ENCODE peak calls at places on chromosome 9, in nine cellular contexts. T, Y, I, W, H, C, P, K and V are unnamed samples. For H3K4me1, the result is how much of the 10 kb centered on the place peaks cover.

GRCh38 chr9:74951107-74951720 is 1.5 kb downstream of the C9orf40 start:
- DNase-seq in T (no peak), Y (no peak), I (no peak), W (no peak), H (no peak), C (no peak), P (no peak), K (no peak), V (no peak)

GRCh38 chr9:20040991-20041606 is 252.3 kb upstream of the SLC24A2 start:
- DNase-seq in T (no peak), Y (no peak), I (no peak), W (no peak), H (no peak), C (no peak), P (no peak), K (no peak), V (no peak)

GRCh38 chr9:99778308-99778707 is 43.4 kb upstream of the NR4A3 start:
- DNase-seq in T (no peak), Y (no peak), I (peak), W (no peak), H (no peak), C (no peak), P (no peak), K (no peak), V (no peak)

GRCh38 chr9:82538634-82539033 is 524.3 kb downstream of the RASEF start:
- DNase-seq in T (no peak), Y (no peak), I (no peak), W (no peak), H (no peak), C (no peak), P (no peak), K (no peak), V (no peak)

GRCh38 chr9:108801949-108802348 is 53.8 kb downstream of the ACTL7B start:
- DNase-seq in T (no peak), Y (no peak), I (no peak), W (no peak), H (no peak), C (no peak), P (no peak), K (no peak), V (no peak)

GRCh38 chr9:92265159-92265558 is 28.3 kb downstream of the IARS1 start:
- DNase-seq in T (no peak), Y (no peak), I (no peak), W (no peak), H (no peak), C (no peak), P (no peak), K (no peak), V (no peak)

GRCh38 chr9:100063185-100063584 is 35.6 kb downstream of the ERP44 start:
- DNase-seq in T (no peak), Y (no peak), I (no peak), W (no peak), H (no peak), C (no peak), P (no peak), K (no peak), V (no peak)

GRCh38 chr9:123775885-123776284 is 154.0 kb downstream of the DENND1A start:
- DNase-seq in T (no peak), Y (no peak), I (no peak), W (no peak), H (no peak), C (no peak), P (no peak), K (no peak), V (no peak)

GRCh38 chr9:127796899-127797370 is 5.7 kb upstream of the FPGS start:
- DNase-seq in T (no peak), Y (no peak), I (no peak), W (peak), H (no peak), C (no peak), P (no peak), K (no peak), V (no peak)

GRCh38 chr9:137406876-137407589 is 15.9 kb downstream of the EXD3 start:
- DNase-seq in T (peak), Y (peak), I (peak), W (peak), H (no peak), C (no peak), P (no peak), K (peak), V (no peak)

GRCh38 chr9:128215491-128216404 is 12.6 kb downstream of the DNM1 start:
- DNase-seq in T (no peak), Y (no peak), I (peak), W (no peak), H (peak), C (peak), P (no peak), K (no peak), V (no peak)

GRCh38 chr9:136484153-136485048 is 1.6 kb upstream of the SEC16A start:
- DNase-seq in T (peak), Y (peak), I (peak), W (no peak), H (no peak), C (peak), P (no peak), K (peak), V (no peak)

GRCh38 chr9:96854877-96855273 is 561 bp upstream of the ZNF782 start:
- DNase-seq in T (no peak), Y (no peak), I (no peak), W (no peak), H (no peak), C (no peak), P (no peak), K (no peak), V (no peak)

GRCh38 chr9:78871086-78871451 is 574.1 kb downstream of the PSAT1 start:
- DNase-seq in T (no peak), Y (no peak), I (peak), W (no peak), H (no peak), C (no peak), P (no peak), K (no peak), V (no peak)

GRCh38 chr9:78865757-78866156 is 568.8 kb downstream of the PSAT1 start:
- DNase-seq in T (no peak), Y (no peak), I (peak), W (no peak), H (no peak), C (no peak), P (no peak), K (no peak), V (no peak)

GRCh38 chr9:78871452-78872331 is 574.8 kb downstream of the PSAT1 start:
- DNase-seq in T (no peak), Y (no peak), I (peak), W (no peak), H (no peak), C (no peak), P (no peak), K (no peak), V (no peak)

GRCh38 chr9:78863531-78863930 is 566.6 kb downstream of the PSAT1 start:
- DNase-seq in T (no peak), Y (no peak), I (no peak), W (no peak), H (no peak), C (no peak), P (no peak), K (no peak), V (no peak)

GRCh38 chr9:78866228-78867132 is 569.6 kb downstream of the PSAT1 start:
- DNase-seq in T (no peak), Y (no peak), I (peak), W (no peak), H (no peak), C (no peak), P (no peak), K (no peak), V (no peak)
- TF ChIP-seq EP300 in T (no peak), Y (no peak), I (peak), W (no peak), H (no peak), C (no peak), P (no peak), K (no peak), V (no peak)

GRCh38 chr9:94443039-94443722 is 111.7 kb upstream of the PCAT7 start:
- DNase-seq in T (no peak), Y (no peak), I (no peak), W (no peak), H (no peak), C (no peak), P (no peak), K (no peak), V (no peak)

GRCh38 chr9:94441796-94442195 is 113.1 kb upstream of the PCAT7 start:
- DNase-seq in T (no peak), Y (no peak), I (no peak), W (no peak), H (no peak), C (no peak), P (no peak), K (no peak), V (no peak)

GRCh38 chr9:94449486-94449885 is 105.4 kb upstream of the PCAT7 start:
- DNase-seq in T (no peak), Y (no peak), I (no peak), W (no peak), H (no peak), C (no peak), P (no peak), K (no peak), V (no peak)

DNA sequence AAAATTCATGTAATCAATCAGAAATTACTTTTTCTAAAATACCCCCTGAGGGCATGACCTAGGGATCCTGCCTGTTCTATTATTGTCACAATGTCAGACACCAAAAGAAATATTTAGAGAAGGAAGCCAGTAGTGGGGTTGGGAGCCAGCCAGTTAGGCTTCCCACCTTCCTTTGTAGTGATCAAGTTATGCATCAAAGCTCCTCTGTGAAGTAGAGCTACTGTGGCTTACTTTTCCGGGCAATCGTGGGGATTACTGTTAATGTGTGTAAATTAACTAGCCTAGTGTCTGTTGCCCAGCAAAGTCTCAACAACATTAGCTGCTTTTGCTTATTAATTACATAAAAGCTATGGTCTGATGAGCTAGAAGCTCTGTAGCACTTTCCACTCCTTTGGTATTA is 109.0 kb upstream of the PCAT7 start:
- DNase-seq in T (no peak), Y (no peak), I (no peak), W (no peak), H (no peak), C (no peak), P (no peak), K (no peak), V (no peak)
- TF ChIP-seq POLR2A in T (no peak), Y (no peak), I (no peak), W (no peak), H (no peak), C (no peak), P (no peak), K (no peak), V (no peak)

GRCh38 chr9:129337287-129338140 is 159.5 kb upstream of the IER5L start:
- DNase-seq in T (no peak), Y (no peak), I (no peak), W (no peak), H (no peak), C (no peak), P (no peak), K (no peak), V (no peak)
- H3K4me1 ChIP-seq in T (under half), Y (half or more), I (half or more), W (under half), H (under half), C (under half), P (half or more), K (half or more), V (under half)

GRCh38 chr9:89686134-89686533 is 81.3 kb downstream of the GADD45G start:
- DNase-seq in T (no peak), Y (no peak), I (no peak), W (no peak), H (no peak), C (no peak), P (no peak), K (no peak), V (no peak)
- TF ChIP-seq EP300 in T (no peak), Y (no peak), I (no peak), W (no peak), H (no peak), C (no peak), P (no peak), K (no peak), V (no peak)